ENCODE peak calls at places on chromosomes 2 and 18, in four cellular contexts. B is neural progenitor cell; I is breast epithelium; L is activated CD8-positive, alpha-beta T cell treated with anti-CD3 and anti-CD28 coated beads for 36 hours. J is an unnamed sample.

GRCh38 chr2:237614151-237614720 is 13.2 kb upstream of the LRRFIP1 start:
- DNase-seq in B (peak; percentile 37), L (peak; percentile 51), I (no peak), J (no peak)

GRCh38 chr2:140986456-140986855 is 1144.4 kb downstream of the LRP1B start:
- DNase-seq in B (no peak), L (no peak), I (no peak), J (no peak)

GRCh38 chr18:43277164-43277600 is at the start of gene SYT4:
- DNase-seq in L (peak; percentile 2), I (no peak), B (peak; percentile 88), J (peak; percentile 77)

GRCh38 chr2:215929602-215930335 is 83.6 kb downstream of the MREG start:
- DNase-seq in L (peak; percentile 3), I (no peak), B (no peak), J (no peak)

GRCh38 chr2:79487371-79487770 is 25.5 kb upstream of the CTNNA2 start:
- DNase-seq in B (no peak), L (no peak), I (no peak), J (no peak)

GRCh38 chr2:42984617-42985016 is 192.2 kb upstream of the HAAO start:
- DNase-seq in I (no peak), B (no peak), L (no peak), J (no peak)

GRCh38 chr18:27419646-27420045 is 234.5 kb upstream of the CHST9 start:
- DNase-seq in I (no peak), L (no peak), B (no peak), J (no peak)

GRCh38 chr2:230914886-230915285 is 10.2 kb downstream of the GPR55 start:
- DNase-seq in L (peak; percentile 3), I (no peak), B (no peak), J (no peak)

GRCh38 chr2:108786008-108786353 is 590 bp upstream of the CCDC138 start:
- DNase-seq in L (no peak), I (no peak), B (no peak), J (no peak)

GRCh38 chr2:69997296-69998184 is 36.1 kb upstream of the ASPRV1 start:
- DNase-seq in I (peak; percentile 66), B (no peak), L (peak; percentile 43), J (no peak)

GRCh38 chr2:85990084-85990483 is 101.3 kb upstream of the ST3GAL5 start:
- DNase-seq in L (no peak), B (no peak), I (no peak), J (no peak)

GRCh38 chr2:220165401-220165800 is 538.0 kb downstream of the SLC4A3 start:
- DNase-seq in B (peak; percentile 36), L (no peak), I (no peak), J (no peak)

GRCh38 chr2:78261454-78261853 is 739.3 kb upstream of the LRRTM4 start:
- DNase-seq in L (no peak), B (no peak), I (no peak), J (no peak)

GRCh38 chr2:229342376-229342775 is 71.3 kb upstream of the PID1 start:
- DNase-seq in L (peak; percentile 20), I (no peak), B (peak; percentile 62), J (peak; percentile 49)
- TF ChIP-seq CTCF in L (peak; percentile 26), I (no peak), B (peak; percentile 74), J (peak; percentile 48)

GRCh38 chr2:149087751-149088150 is 49.3 kb downstream of the LYPD6B start:
- DNase-seq in B (no peak), L (no peak), I (no peak), J (no peak)
- TF ChIP-seq CTCF in B (peak; percentile 46), L (peak; percentile 39), I (peak; percentile 26), J (peak; percentile 20)

GRCh38 chr18:40016405-40016804 is 1938.6 kb upstream of the PIK3C3 start:
- DNase-seq in L (no peak), B (no peak), I (no peak), J (no peak)

GRCh38 chr18:40017026-40017425 is 1938.0 kb upstream of the PIK3C3 start:
- DNase-seq in I (no peak), L (no peak), B (no peak), J (no peak)

GRCh38 chr18:40019797-40020392 is 1935.1 kb upstream of the PIK3C3 start:
- DNase-seq in L (no peak), B (no peak), I (no peak), J (no peak)
- TF ChIP-seq CTCF in L (no peak), B (no peak), I (no peak), J (no peak)

GRCh38 chr2:30686000-30686399 is 121.2 kb downstream of the CAPN13 start:
- DNase-seq in L (no peak), B (peak; percentile 19), I (no peak), J (peak; percentile 30)
- TF ChIP-seq CTCF in L (no peak), B (peak; percentile 36), I (no peak), J (peak; percentile 23)

DNA sequence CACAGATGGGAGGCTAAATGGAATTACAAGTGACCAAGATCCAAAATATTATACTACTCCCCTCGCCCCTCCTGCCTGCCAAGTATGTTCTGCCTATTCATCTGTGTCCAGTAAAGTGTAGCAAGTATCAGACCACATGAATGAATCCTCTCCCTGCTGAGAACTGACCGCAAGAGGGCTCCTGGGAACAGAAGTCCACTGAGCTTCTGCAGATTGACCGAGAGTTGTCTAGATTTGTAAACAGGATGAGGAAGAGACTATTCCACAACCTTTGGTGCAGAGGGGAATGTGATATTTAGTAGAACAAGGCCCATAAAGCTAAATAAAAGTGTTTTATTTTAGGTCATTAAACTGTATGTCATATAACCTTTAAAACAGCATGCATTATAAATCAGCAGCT is 376.9 kb downstream of the DCC start:
- DNase-seq in I (no peak), L (no peak), B (peak; percentile 8), J (peak; percentile 13)
- TF ChIP-seq CTCF in I (no peak), L (no peak), B (peak; percentile 28), J (peak; percentile 20)

DNA sequence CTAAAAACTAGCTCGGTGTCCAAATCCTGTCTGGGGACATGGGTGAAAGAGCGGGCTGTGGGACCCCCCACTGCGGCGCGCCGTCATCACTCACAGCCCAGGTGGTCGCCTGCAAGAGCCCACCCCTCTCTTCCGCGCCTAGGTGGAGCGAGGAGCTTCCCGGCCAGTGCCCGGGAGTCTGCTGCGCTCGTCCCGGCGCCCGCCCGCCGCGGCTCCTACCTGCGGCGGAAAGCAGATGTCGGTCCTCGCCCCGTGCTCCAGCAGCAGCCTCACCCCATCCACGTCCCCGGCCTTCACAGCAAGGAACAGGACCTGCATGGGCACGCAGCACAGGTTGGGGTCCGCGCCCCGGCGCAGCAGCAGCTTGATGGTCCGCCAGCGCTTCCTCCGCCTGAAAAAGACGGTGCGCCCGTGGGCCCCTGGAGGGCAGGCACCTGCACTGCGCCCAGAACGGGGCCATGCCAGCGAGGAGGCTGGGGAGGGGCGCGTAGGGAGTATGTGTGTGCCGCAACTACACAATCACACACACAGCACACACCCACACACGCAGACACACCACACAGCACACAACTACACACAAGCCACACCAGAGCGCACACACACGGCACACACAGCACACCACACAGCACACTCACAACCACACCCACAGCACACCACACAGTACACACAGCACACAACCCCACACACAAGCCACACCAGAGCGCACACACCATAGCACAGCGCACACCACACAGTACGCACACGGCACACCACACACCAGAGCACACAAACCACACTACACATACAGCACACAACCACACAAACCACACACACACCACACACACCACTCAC is 37.4 kb downstream of the ANKMY1 start:
- DNase-seq in I (no peak), L (peak; percentile 9), B (peak; percentile 47), J (no peak)
- TF ChIP-seq CTCF in I (no peak), L (no peak), B (no peak), J (no peak)

GRCh38 chr18:7684357-7684756 is 117.2 kb downstream of the PTPRM start:
- DNase-seq in I (no peak), B (no peak), L (no peak), J (no peak)

GRCh38 chr18:7683753-7684152 is 116.6 kb downstream of the PTPRM start:
- DNase-seq in I (no peak), B (peak; percentile 30), L (no peak), J (no peak)

GRCh38 chr18:7684966-7685365 is 117.8 kb downstream of the PTPRM start:
- DNase-seq in I (no peak), B (no peak), L (no peak), J (no peak)

GRCh38 chr18:7681261-7681660 is 114.1 kb downstream of the PTPRM start:
- DNase-seq in B (no peak), I (no peak), L (no peak), J (no peak)

GRCh38 chr18:7682334-7682733 is 115.2 kb downstream of the PTPRM start:
- DNase-seq in B (no peak), L (no peak), I (no peak), J (no peak)
- TF ChIP-seq CTCF in B (no peak), L (no peak), I (no peak), J (no peak)

GRCh38 chr18:37501136-37501535 is 64.5 kb downstream of the CELF4 start:
- DNase-seq in L (no peak), B (no peak), I (no peak), J (no peak)

GRCh38 chr18:37497836-37498518 is 67.6 kb downstream of the CELF4 start:
- DNase-seq in L (no peak), B (no peak), I (no peak), J (no peak)

GRCh38 chr18:37499913-37500312 is 65.7 kb downstream of the CELF4 start:
- DNase-seq in B (no peak), L (no peak), I (no peak), J (no peak)

GRCh38 chr18:37496568-37496967 is 69.0 kb downstream of the CELF4 start:
- DNase-seq in B (no peak), L (no peak), I (no peak), J (no peak)

DNA sequence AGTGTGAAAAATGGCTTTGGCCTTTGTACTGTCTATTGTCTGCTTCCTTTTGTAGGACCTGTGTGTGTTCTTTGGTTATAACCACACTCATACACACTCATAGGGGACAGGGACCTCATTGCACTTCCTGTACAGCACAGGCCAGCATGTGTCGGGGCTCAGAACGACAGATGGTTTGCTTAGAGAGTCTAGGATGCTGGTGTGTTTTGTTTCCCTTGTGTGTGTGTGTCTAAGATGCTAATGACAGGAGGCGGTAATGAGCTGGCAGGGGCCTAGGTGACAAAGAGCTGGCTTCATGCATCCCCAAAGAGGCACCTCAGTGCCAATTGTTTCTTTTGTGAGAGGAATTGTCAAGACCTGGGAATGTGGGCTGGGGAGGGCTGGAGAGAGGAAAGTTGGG is 66.6 kb downstream of the CELF4 start:
- DNase-seq in B (peak; percentile 38), L (no peak), I (no peak), J (no peak)
- TF ChIP-seq CTCF in B (peak; percentile 10), L (no peak), I (no peak), J (no peak)